ENCODE peak calls at places on chromosome 10, in six cellular contexts. One of them, this sample, is unnamed.

GRCh38 chr10:112839928-112840654 is 110.0 kb upstream of the TCF7L2 start:
- DNase-seq in fibroblast of the aortic adventitia: no peak
- DNase-seq in GM23248: no peak
- DNase-seq in heart right ventricle: no peak
- DNase-seq in HL-60: no peak
- DNase-seq in foreskin fibroblast: no peak
- DNase-seq in this sample: no peak

GRCh38 chr10:62333135-62333889 is 40.9 kb upstream of the ZNF365 start:
- DNase-seq in GM23248: no peak
- DNase-seq in HL-60: no peak
- DNase-seq in fibroblast of the aortic adventitia: no peak
- DNase-seq in heart right ventricle: no peak
- DNase-seq in foreskin fibroblast: no peak
- DNase-seq in this sample: no peak

GRCh38 chr10:114822771-114823463 is 1.3 kb downstream of the FHIP2A start:
- DNase-seq in fibroblast of the aortic adventitia: peak; percentile 78
- DNase-seq in foreskin fibroblast: no peak
- DNase-seq in GM23248: peak; percentile 70
- DNase-seq in heart right ventricle: no peak
- DNase-seq in HL-60: no peak
- DNase-seq in this sample: peak; percentile 51

GRCh38 chr10:101367569-101368453 is 13.8 kb downstream of the BTRC start:
- DNase-seq in GM23248: peak; percentile 76
- DNase-seq in HL-60: no peak
- DNase-seq in fibroblast of the aortic adventitia: peak; percentile 82
- DNase-seq in heart right ventricle: no peak
- DNase-seq in foreskin fibroblast: peak; percentile 69
- DNase-seq in this sample: no peak

GRCh38 chr10:130301026-130301892 is 165.1 kb downstream of the GLRX3 start:
- DNase-seq in heart right ventricle: peak; percentile 11
- DNase-seq in GM23248: peak; percentile 66
- DNase-seq in foreskin fibroblast: no peak
- DNase-seq in HL-60: no peak
- DNase-seq in fibroblast of the aortic adventitia: peak; percentile 76
- DNase-seq in this sample: no peak

GRCh38 chr10:110859947-110860376 is 11.8 kb upstream of the PDCD4 start:
- DNase-seq in heart right ventricle: no peak
- DNase-seq in foreskin fibroblast: peak; percentile 93
- DNase-seq in fibroblast of the aortic adventitia: peak; percentile 92
- DNase-seq in GM23248: peak; percentile 84
- DNase-seq in HL-60: peak; percentile 91
- DNase-seq in this sample: peak; percentile 84

GRCh38 chr10:65341323-65341922 is 1584.4 kb upstream of the LRRTM3 start:
- DNase-seq in heart right ventricle: peak; percentile 69
- DNase-seq in foreskin fibroblast: no peak
- DNase-seq in GM23248: no peak
- DNase-seq in fibroblast of the aortic adventitia: no peak
- DNase-seq in HL-60: no peak
- DNase-seq in this sample: no peak

GRCh38 chr10:130686680-130687300 is 550.6 kb downstream of the GLRX3 start:
- DNase-seq in GM23248: peak; percentile 4
- DNase-seq in HL-60: no peak
- DNase-seq in heart right ventricle: no peak
- DNase-seq in foreskin fibroblast: no peak
- DNase-seq in fibroblast of the aortic adventitia: no peak
- DNase-seq in this sample: no peak

GRCh38 chr10:78408671-78409472 is 375.2 kb downstream of the RPS24 start:
- DNase-seq in foreskin fibroblast: no peak
- DNase-seq in GM23248: peak; percentile 73
- DNase-seq in heart right ventricle: peak; percentile 88
- DNase-seq in HL-60: no peak
- DNase-seq in fibroblast of the aortic adventitia: peak; percentile 77
- DNase-seq in this sample: no peak

GRCh38 chr10:11163990-11164805 is 146.5 kb downstream of the CELF2 start:
- DNase-seq in fibroblast of the aortic adventitia: peak; percentile 17
- DNase-seq in heart right ventricle: no peak
- DNase-seq in GM23248: no peak
- DNase-seq in foreskin fibroblast: peak; percentile 52
- DNase-seq in HL-60: no peak
- DNase-seq in this sample: no peak

GRCh38 chr10:102759497-102760210 is 15.9 kb downstream of the WBP1L start:
- DNase-seq in heart right ventricle: no peak
- DNase-seq in GM23248: no peak
- DNase-seq in HL-60: no peak
- DNase-seq in fibroblast of the aortic adventitia: no peak
- DNase-seq in foreskin fibroblast: no peak
- DNase-seq in this sample: no peak

GRCh38 chr10:125156739-125157472 is 3.5 kb downstream of the CTBP2 start:
- DNase-seq in HL-60: no peak
- DNase-seq in heart right ventricle: no peak
- DNase-seq in fibroblast of the aortic adventitia: no peak
- DNase-seq in GM23248: no peak
- DNase-seq in foreskin fibroblast: peak; percentile 25
- DNase-seq in this sample: no peak

GRCh38 chr10:22229756-22230330 is 12.0 kb upstream of the EBLN1 start:
- DNase-seq in GM23248: peak; percentile 56
- DNase-seq in HL-60: no peak
- DNase-seq in heart right ventricle: no peak
- DNase-seq in fibroblast of the aortic adventitia: peak; percentile 44
- DNase-seq in foreskin fibroblast: peak; percentile 39
- DNase-seq in this sample: no peak

GRCh38 chr10:33273295-33274002 is 61.0 kb downstream of the NRP1 start:
- DNase-seq in GM23248: peak; percentile 98
- DNase-seq in HL-60: no peak
- DNase-seq in foreskin fibroblast: peak; percentile 98
- DNase-seq in fibroblast of the aortic adventitia: peak; percentile 100
- DNase-seq in heart right ventricle: peak; percentile 87
- DNase-seq in this sample: peak; percentile 92

GRCh38 chr10:29496341-29497162 is 138.2 kb downstream of the SVIL start:
- DNase-seq in HL-60: peak; percentile 50
- DNase-seq in foreskin fibroblast: peak; percentile 85
- DNase-seq in GM23248: peak; percentile 79
- DNase-seq in heart right ventricle: peak; percentile 66
- DNase-seq in fibroblast of the aortic adventitia: peak; percentile 63
- DNase-seq in this sample: no peak

GRCh38 chr10:119421887-119422684 is 120.4 kb downstream of the RGS10 start:
- DNase-seq in HL-60: no peak
- DNase-seq in heart right ventricle: no peak
- DNase-seq in foreskin fibroblast: peak; percentile 92
- DNase-seq in fibroblast of the aortic adventitia: peak; percentile 74
- DNase-seq in GM23248: peak; percentile 77
- DNase-seq in this sample: no peak

GRCh38 chr10:22824984-22825383 is 102.9 kb upstream of the ARMC3 start:
- DNase-seq in GM23248: peak; percentile 82
- DNase-seq in fibroblast of the aortic adventitia: peak; percentile 59
- DNase-seq in heart right ventricle: no peak
- DNase-seq in foreskin fibroblast: peak; percentile 77
- DNase-seq in HL-60: no peak
- DNase-seq in this sample: no peak

DNA sequence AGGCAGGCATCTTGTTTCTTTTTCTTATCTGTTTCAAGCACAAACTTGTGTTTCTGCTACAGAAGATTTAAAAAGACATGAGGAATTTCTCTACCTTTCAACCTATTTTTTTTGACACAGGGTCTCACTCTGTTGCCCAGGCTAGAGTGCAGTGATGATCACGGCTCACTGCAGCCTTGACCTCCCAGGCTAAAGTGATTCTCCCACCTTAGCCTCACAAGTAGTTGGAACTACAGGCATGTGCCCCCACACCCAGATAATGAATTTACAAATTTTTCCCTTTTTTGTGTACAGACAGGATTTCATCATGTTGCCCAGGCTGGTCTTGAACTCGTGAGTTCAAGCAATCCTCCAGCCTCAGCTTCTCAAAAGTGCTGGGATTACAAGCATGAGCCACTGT is 25.1 kb downstream of the DNMBP start:
- DNase-seq in fibroblast of the aortic adventitia: no peak
- DNase-seq in GM23248: no peak
- DNase-seq in foreskin fibroblast: no peak
- DNase-seq in HL-60: no peak
- DNase-seq in heart right ventricle: no peak
- DNase-seq in this sample: no peak
- H3K4me3 ChIP-seq in fibroblast of the aortic adventitia: no peak overlapping the region
- H3K4me3 ChIP-seq in GM23248: peak overlapping the region; percentile 56
- H3K4me3 ChIP-seq in foreskin fibroblast: no peak overlapping the region
- H3K4me3 ChIP-seq in HL-60: no peak overlapping the region
- H3K4me3 ChIP-seq in heart right ventricle: no peak overlapping the region
- H3K4me3 ChIP-seq in this sample: no peak overlapping the region

GRCh38 chr10:44382131-44382858 is 2.6 kb downstream of the CXCL12 start:
- DNase-seq in HL-60: no peak
- DNase-seq in GM23248: peak; percentile 73
- DNase-seq in fibroblast of the aortic adventitia: peak; percentile 30
- DNase-seq in heart right ventricle: peak; percentile 29
- DNase-seq in foreskin fibroblast: no peak
- DNase-seq in this sample: no peak
- H3K4me3 ChIP-seq in HL-60: no peak overlapping the region
- H3K4me3 ChIP-seq in GM23248: peak overlapping the region; percentile 83
- H3K4me3 ChIP-seq in fibroblast of the aortic adventitia: peak overlapping the region; percentile 88
- H3K4me3 ChIP-seq in heart right ventricle: peak overlapping the region; percentile 89
- H3K4me3 ChIP-seq in foreskin fibroblast: peak overlapping the region; percentile 77
- H3K4me3 ChIP-seq in this sample: peak overlapping the region; percentile 75

GRCh38 chr10:71582019-71582418 is 137.6 kb downstream of the C10orf105 start:
- DNase-seq in heart right ventricle: peak; percentile 24
- DNase-seq in fibroblast of the aortic adventitia: peak; percentile 57
- DNase-seq in GM23248: peak; percentile 66
- DNase-seq in foreskin fibroblast: peak; percentile 74
- DNase-seq in HL-60: no peak
- DNase-seq in this sample: no peak
- H3K4me3 ChIP-seq in heart right ventricle: no peak overlapping the region
- H3K4me3 ChIP-seq in fibroblast of the aortic adventitia: no peak overlapping the region
- H3K4me3 ChIP-seq in GM23248: no peak overlapping the region
- H3K4me3 ChIP-seq in foreskin fibroblast: no peak overlapping the region
- H3K4me3 ChIP-seq in HL-60: no peak overlapping the region
- H3K4me3 ChIP-seq in this sample: no peak overlapping the region

GRCh38 chr10:5449227-5449626 is 36.9 kb downstream of the NET1 start:
- DNase-seq in HL-60: no peak
- DNase-seq in GM23248: peak; percentile 28
- DNase-seq in heart right ventricle: no peak
- DNase-seq in fibroblast of the aortic adventitia: peak; percentile 20
- DNase-seq in foreskin fibroblast: no peak
- DNase-seq in this sample: no peak

GRCh38 chr10:5448333-5449048 is 36.1 kb downstream of the NET1 start:
- DNase-seq in HL-60: no peak
- DNase-seq in foreskin fibroblast: no peak
- DNase-seq in fibroblast of the aortic adventitia: no peak
- DNase-seq in GM23248: peak; percentile 30
- DNase-seq in heart right ventricle: no peak
- DNase-seq in this sample: no peak

GRCh38 chr10:5447611-5448071 is 35.3 kb downstream of the NET1 start:
- DNase-seq in GM23248: peak; percentile 53
- DNase-seq in HL-60: no peak
- DNase-seq in foreskin fibroblast: peak; percentile 27
- DNase-seq in heart right ventricle: no peak
- DNase-seq in fibroblast of the aortic adventitia: peak; percentile 36
- DNase-seq in this sample: no peak

GRCh38 chr10:5450605-5451384 is 38.4 kb downstream of the NET1 start:
- DNase-seq in heart right ventricle: no peak
- DNase-seq in GM23248: peak; percentile 57
- DNase-seq in HL-60: no peak
- DNase-seq in fibroblast of the aortic adventitia: peak; percentile 52
- DNase-seq in foreskin fibroblast: peak; percentile 30
- DNase-seq in this sample: no peak

DNA sequence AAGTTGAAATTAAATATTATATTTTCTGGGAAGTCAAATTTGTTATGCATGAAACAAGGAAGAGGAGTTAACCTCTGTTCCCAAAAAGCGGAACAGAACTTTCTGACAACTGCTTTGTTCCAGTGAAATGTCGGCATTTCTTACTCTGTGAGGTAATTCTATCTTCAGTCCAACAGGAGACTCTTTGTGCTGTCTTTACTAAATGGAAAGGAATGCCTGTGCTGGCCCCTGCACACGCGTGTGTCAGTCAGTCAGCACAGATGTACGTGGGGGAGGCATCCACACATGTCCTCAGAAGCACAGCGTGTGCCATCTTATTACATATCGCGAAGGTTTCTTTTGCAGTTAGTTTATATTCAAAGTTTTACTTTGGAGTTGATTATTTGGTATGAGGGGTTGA is 37.5 kb downstream of the NET1 start:
- DNase-seq in HL-60: peak; percentile 43
- DNase-seq in heart right ventricle: no peak
- DNase-seq in GM23248: peak; percentile 93
- DNase-seq in fibroblast of the aortic adventitia: peak; percentile 77
- DNase-seq in foreskin fibroblast: peak; percentile 88
- DNase-seq in this sample: no peak
- H3K4me3 ChIP-seq in HL-60: peak overlapping the region; percentile 12
- H3K4me3 ChIP-seq in heart right ventricle: no peak overlapping the region
- H3K4me3 ChIP-seq in GM23248: peak overlapping the region; percentile 79
- H3K4me3 ChIP-seq in fibroblast of the aortic adventitia: peak overlapping the region; percentile 46
- H3K4me3 ChIP-seq in foreskin fibroblast: peak overlapping the region; percentile 92
- H3K4me3 ChIP-seq in this sample: peak overlapping the region; percentile 24

This sample was measured in BJ.